ENCODE peak calls at places on chromosomes 4 and X, in six cellular contexts. V, U, Y, E, C and S are unnamed samples.

GRCh38 chrX:45200741-45201234 is at the start of gene DIPK2B:
- ATAC-seq in V (no peak), U (peak), Y (no peak), E (no peak), C (no peak), S (peak)

GRCh38 chr4:170497105-170497504 is 407.3 kb upstream of the AADAT start:
- ATAC-seq in V (peak), U (no peak), Y (no peak), E (no peak), C (no peak), S (no peak)

GRCh38 chr4:3059090-3059428 is 15.3 kb downstream of the HTT-AS start:
- ATAC-seq in V (no peak), U (no peak), Y (no peak), E (no peak), C (no peak), S (no peak)

GRCh38 chr4:102792361-102792936 is 31.7 kb upstream of the MANBA start:
- ATAC-seq in V (peak), U (no peak), Y (no peak), E (no peak), C (peak), S (no peak)

GRCh38 chrX:137565318-137565904 is 516 bp upstream of the ZIC3 start:
- ATAC-seq in V (no peak), U (peak), Y (no peak), E (no peak), C (no peak), S (peak)

GRCh38 chrX:107549504-107549903 is 78.8 kb upstream of the PRPS1 start:
- ATAC-seq in V (no peak), U (no peak), Y (no peak), E (no peak), C (no peak), S (no peak)

GRCh38 chr4:2321279-2322196 is 59.6 kb upstream of the MXD4 start:
- ATAC-seq in V (peak), U (no peak), Y (no peak), E (no peak), C (no peak), S (no peak)

GRCh38 chr4:7904942-7905341 is 34.7 kb downstream of the AFAP1 start:
- ATAC-seq in V (no peak), U (peak), Y (peak), E (peak), C (no peak), S (peak)

GRCh38 chr4:152073738-152074137 is 312.9 kb upstream of the GATB start:
- ATAC-seq in V (no peak), U (peak), Y (no peak), E (no peak), C (no peak), S (no peak)

GRCh38 chr4:169854090-169854489 is 96.3 kb upstream of the HPF1 start:
- ATAC-seq in V (no peak), U (no peak), Y (no peak), E (no peak), C (no peak), S (no peak)

GRCh38 chr4:3791910-3792542 is 25.8 kb downstream of the ADRA2C start:
- ATAC-seq in V (peak), U (peak), Y (peak), E (peak), C (peak), S (no peak)

GRCh38 chr4:179843370-179843769 is 2399.8 kb upstream of the TENM3 start:
- ATAC-seq in V (no peak), U (no peak), Y (no peak), E (no peak), C (no peak), S (no peak)

GRCh38 chr4:94208268-94208667 is 603 bp downstream of the SMARCAD1 start:
- ATAC-seq in V (no peak), U (no peak), Y (no peak), E (no peak), C (no peak), S (no peak)

GRCh38 chr4:94758141-94758699 is 465 bp downstream of the BMPR1B start:
- ATAC-seq in V (peak), U (peak), Y (peak), E (peak), C (no peak), S (peak)

GRCh38 chrX:18170910-18171309 is 49.8 kb downstream of the BEND2 start:
- ATAC-seq in V (no peak), U (no peak), Y (no peak), E (no peak), C (no peak), S (no peak)

GRCh38 chr4:6767725-6768538 is 14.6 kb upstream of the KIAA0232 start:
- ATAC-seq in V (peak), U (no peak), Y (no peak), E (no peak), C (peak), S (peak)

GRCh38 chr4:8435656-8436121 is 4.8 kb downstream of the ACOX3 start:
- ATAC-seq in V (no peak), U (no peak), Y (peak), E (no peak), C (no peak), S (no peak)

GRCh38 chr4:92825186-92825715 is 521.5 kb downstream of the GRID2 start:
- ATAC-seq in V (no peak), U (no peak), Y (no peak), E (no peak), C (no peak), S (no peak)

GRCh38 chrX:48816014-48816810 is 10.1 kb upstream of the ERAS start:
- ATAC-seq in V (peak), U (peak), Y (no peak), E (peak), C (no peak), S (no peak)

GRCh38 chrX:154739952-154740351 is 10.9 kb downstream of the GAB3 start:
- ATAC-seq in V (no peak), U (no peak), Y (no peak), E (no peak), C (no peak), S (no peak)

GRCh38 chr4:159177265-159178146 is 74.6 kb downstream of the RAPGEF2 start:
- ATAC-seq in V (no peak), U (no peak), Y (no peak), E (no peak), C (no peak), S (no peak)

GRCh38 chrX:13087322-13088154 is 43.1 kb upstream of the FAM9C start:
- ATAC-seq in V (no peak), U (no peak), Y (no peak), E (no peak), C (no peak), S (no peak)

GRCh38 chr4:143558823-143559756 is 45.6 kb downstream of the SMARCA5 start:
- ATAC-seq in V (peak), U (peak), Y (peak), E (peak), C (peak), S (peak)

GRCh38 chr4:182895791-182896292 is 21.3 kb downstream of the DCTD start:
- ATAC-seq in V (peak), U (no peak), Y (no peak), E (no peak), C (no peak), S (no peak)

GRCh38 chrX:67543818-67544217 is at the start of gene AR:
- ATAC-seq in V (peak), U (peak), Y (peak), E (peak), C (no peak), S (peak)

GRCh38 chr4:133148690-133149363 is at the start of gene PCDH10:
- ATAC-seq in V (peak), U (peak), Y (peak), E (peak), C (no peak), S (peak)
- TF ChIP-seq POLR2A in V (no peak), U (no peak), Y (peak), E (peak), C (no peak), S (peak)

DNA sequence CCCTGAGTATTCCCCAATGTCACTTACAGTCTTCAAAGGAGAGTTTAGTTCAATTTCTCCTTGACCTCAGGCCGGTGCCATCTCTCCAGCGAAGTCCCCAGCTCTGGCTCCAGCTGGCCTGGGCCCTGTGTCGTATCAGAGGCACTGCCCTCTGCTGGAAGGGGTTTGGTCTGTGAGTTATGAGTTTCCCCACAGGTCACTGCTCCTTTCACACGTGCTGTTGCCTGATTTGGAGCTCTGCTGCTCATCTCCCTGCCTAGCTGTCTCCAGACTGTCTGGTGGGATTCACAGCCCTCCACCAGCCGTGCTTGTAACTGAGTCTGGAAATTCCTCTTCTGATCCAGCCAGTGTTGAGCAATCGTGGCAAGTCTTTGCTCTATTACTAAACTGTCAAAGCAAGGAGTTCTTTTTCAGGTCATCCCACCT is at the start of gene RAP2C:
- ATAC-seq in V (peak), U (peak), Y (peak), E (peak), C (peak), S (peak)
- TF ChIP-seq POLR2A in V (no peak), U (no peak), Y (no peak), E (no peak), C (no peak), S (no peak)

GRCh38 chrX:15674899-15675489 is 10.4 kb upstream of the CLTRN start:
- ATAC-seq in V (peak), U (peak), Y (peak), E (peak), C (peak), S (peak)
- TF ChIP-seq POLR2A in V (no peak), U (peak), Y (peak), E (no peak), C (no peak), S (peak)

GRCh38 chr4:184283659-184284335 is 66.1 kb upstream of the ENPP6 start:
- ATAC-seq in V (no peak), U (peak), Y (no peak), E (no peak), C (no peak), S (no peak)
- TF ChIP-seq POLR2A in V (no peak), U (no peak), Y (no peak), E (no peak), C (no peak), S (no peak)

GRCh38 chrX:15854080-15854655 is 445 bp downstream of the AP1S2 start:
- ATAC-seq in V (peak), U (peak), Y (peak), E (peak), C (peak), S (peak)

GRCh38 chrX:15856580-15856979 is 2.0 kb upstream of the AP1S2 start:
- ATAC-seq in V (no peak), U (no peak), Y (no peak), E (no peak), C (no peak), S (no peak)

GRCh38 chrX:15855562-15856256 is 1.1 kb upstream of the AP1S2 start:
- ATAC-seq in V (no peak), U (no peak), Y (no peak), E (no peak), C (no peak), S (no peak)

GRCh38 chrX:15853586-15854079 is 980 bp downstream of the AP1S2 start:
- ATAC-seq in V (no peak), U (no peak), Y (no peak), E (no peak), C (no peak), S (no peak)

DNA sequence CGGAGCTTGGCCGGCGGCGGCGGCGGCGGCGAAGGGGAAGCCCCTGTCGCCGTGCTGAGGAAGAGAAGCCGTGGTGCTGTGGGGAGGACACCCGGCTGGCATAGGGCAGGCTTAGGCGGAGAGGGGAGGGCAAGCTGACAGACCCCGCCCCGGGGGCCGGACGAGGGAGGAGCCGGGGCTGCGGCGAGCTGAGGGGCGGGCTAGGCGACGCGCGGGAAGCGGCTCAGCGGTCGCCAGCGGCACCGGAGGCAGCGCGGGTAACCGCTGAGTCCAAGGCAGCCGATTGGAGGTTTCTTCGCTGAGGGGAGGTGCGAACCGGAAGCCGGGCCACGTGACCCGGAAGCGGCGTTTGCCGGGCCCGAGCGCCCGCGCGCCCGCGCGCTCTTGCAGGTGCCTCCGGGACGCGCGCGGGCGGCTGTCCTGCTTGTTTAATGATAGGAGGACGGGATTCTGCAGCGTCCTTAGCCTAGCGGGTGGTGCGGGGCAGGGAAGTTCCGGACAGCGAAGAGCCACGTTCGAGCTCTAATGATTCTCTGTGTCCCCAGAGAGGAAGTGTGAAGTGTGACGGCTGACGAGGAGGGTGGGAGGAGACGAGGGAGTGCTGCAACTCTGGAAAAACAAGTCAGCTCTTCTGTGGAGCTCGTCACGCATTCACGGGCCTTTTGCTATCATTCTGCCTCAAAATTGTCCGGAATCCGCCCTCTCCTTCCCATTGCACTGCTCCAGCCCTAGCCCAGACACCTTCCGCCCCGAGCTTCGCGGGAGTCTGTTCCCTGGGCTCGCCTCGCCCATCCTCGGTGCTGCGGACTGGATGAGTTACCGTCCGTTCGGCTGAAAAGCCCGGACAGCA is at the start of gene AP1S2:
- ATAC-seq in V (peak), U (peak), Y (peak), E (peak), C (peak), S (peak)
- TF ChIP-seq POLR2A in V (no peak), U (peak), Y (no peak), E (peak), C (no peak), S (peak)